ENCODE peak calls at places on chromosomes 5 and 9, in five cellular contexts. One of them, this sample, is unnamed.

GRCh38 chr9:108442604-108443277 is 413.0 kb downstream of the ACTL7B start:
- DNase-seq in ACHN: no peak
- DNase-seq in stimulated activated CD4-positive, alpha-beta T cell treated with anti-CD3 and anti-CD28 coated beads, Interleukin-1b, Interleukin-23, amount 100 ng/mL, for 24 hours: no peak
- DNase-seq in GM20000: no peak
- DNase-seq in GM13976: no peak
- DNase-seq in this sample: no peak

GRCh38 chr9:21505425-21506179 is 23.5 kb upstream of the IFNE start:
- DNase-seq in ACHN: no peak
- DNase-seq in stimulated activated CD4-positive, alpha-beta T cell treated with anti-CD3 and anti-CD28 coated beads, Interleukin-1b, Interleukin-23, amount 100 ng/mL, for 24 hours: no peak
- DNase-seq in GM20000: no peak
- DNase-seq in GM13976: no peak
- DNase-seq in this sample: no peak

GRCh38 chr5:171984748-171985419 is 21.6 kb downstream of the FBXW11 start:
- DNase-seq in ACHN: no peak
- DNase-seq in stimulated activated CD4-positive, alpha-beta T cell treated with anti-CD3 and anti-CD28 coated beads, Interleukin-1b, Interleukin-23, amount 100 ng/mL, for 24 hours: no peak
- DNase-seq in GM20000: no peak
- DNase-seq in GM13976: no peak
- DNase-seq in this sample: no peak

GRCh38 chr5:168752012-168752411 is 172.8 kb upstream of the PANK3 start:
- DNase-seq in ACHN: no peak
- DNase-seq in stimulated activated CD4-positive, alpha-beta T cell treated with anti-CD3 and anti-CD28 coated beads, Interleukin-1b, Interleukin-23, amount 100 ng/mL, for 24 hours: no peak
- DNase-seq in GM20000: no peak
- DNase-seq in GM13976: no peak
- DNase-seq in this sample: no peak

GRCh38 chr9:135419106-135419505 is 60.5 kb upstream of the PPP1R26 start:
- DNase-seq in ACHN: no peak
- DNase-seq in stimulated activated CD4-positive, alpha-beta T cell treated with anti-CD3 and anti-CD28 coated beads, Interleukin-1b, Interleukin-23, amount 100 ng/mL, for 24 hours: no peak
- DNase-seq in GM20000: no peak
- DNase-seq in GM13976: no peak
- DNase-seq in this sample: no peak

GRCh38 chr5:157828949-157829639 is 29.9 kb downstream of the CLINT1 start:
- DNase-seq in ACHN: peak
- DNase-seq in stimulated activated CD4-positive, alpha-beta T cell treated with anti-CD3 and anti-CD28 coated beads, Interleukin-1b, Interleukin-23, amount 100 ng/mL, for 24 hours: no peak
- DNase-seq in GM20000: peak
- DNase-seq in GM13976: peak
- DNase-seq in this sample: no peak

GRCh38 chr5:144017119-144017518 is 153.3 kb downstream of the YIPF5 start:
- DNase-seq in ACHN: no peak
- DNase-seq in stimulated activated CD4-positive, alpha-beta T cell treated with anti-CD3 and anti-CD28 coated beads, Interleukin-1b, Interleukin-23, amount 100 ng/mL, for 24 hours: no peak
- DNase-seq in GM20000: no peak
- DNase-seq in GM13976: no peak
- DNase-seq in this sample: peak

GRCh38 chr9:19114680-19115270 is 12.1 kb upstream of the HAUS6 start:
- DNase-seq in ACHN: no peak
- DNase-seq in stimulated activated CD4-positive, alpha-beta T cell treated with anti-CD3 and anti-CD28 coated beads, Interleukin-1b, Interleukin-23, amount 100 ng/mL, for 24 hours: no peak
- DNase-seq in GM20000: no peak
- DNase-seq in GM13976: no peak
- DNase-seq in this sample: no peak

GRCh38 chr5:143258559-143259253 is 144.8 kb downstream of the NR3C1 start:
- DNase-seq in ACHN: no peak
- DNase-seq in stimulated activated CD4-positive, alpha-beta T cell treated with anti-CD3 and anti-CD28 coated beads, Interleukin-1b, Interleukin-23, amount 100 ng/mL, for 24 hours: no peak
- DNase-seq in GM20000: no peak
- DNase-seq in GM13976: no peak
- DNase-seq in this sample: no peak

GRCh38 chr9:88974641-88975040 is 16.6 kb upstream of the S1PR3 start:
- DNase-seq in ACHN: no peak
- DNase-seq in stimulated activated CD4-positive, alpha-beta T cell treated with anti-CD3 and anti-CD28 coated beads, Interleukin-1b, Interleukin-23, amount 100 ng/mL, for 24 hours: no peak
- DNase-seq in GM20000: no peak
- DNase-seq in GM13976: no peak
- DNase-seq in this sample: no peak

GRCh38 chr5:56552612-56553268 is 262.6 kb upstream of the MAP3K1 start:
- DNase-seq in ACHN: no peak
- DNase-seq in stimulated activated CD4-positive, alpha-beta T cell treated with anti-CD3 and anti-CD28 coated beads, Interleukin-1b, Interleukin-23, amount 100 ng/mL, for 24 hours: no peak
- DNase-seq in GM20000: no peak
- DNase-seq in GM13976: no peak
- DNase-seq in this sample: no peak

GRCh38 chr9:7491641-7492040 is 307.9 kb downstream of the DMAC1 start:
- DNase-seq in ACHN: no peak
- DNase-seq in stimulated activated CD4-positive, alpha-beta T cell treated with anti-CD3 and anti-CD28 coated beads, Interleukin-1b, Interleukin-23, amount 100 ng/mL, for 24 hours: no peak
- DNase-seq in GM20000: no peak
- DNase-seq in GM13976: no peak
- DNase-seq in this sample: no peak

GRCh38 chr5:31886206-31886605 is 247.3 kb downstream of the PDZD2 start:
- DNase-seq in ACHN: no peak
- DNase-seq in stimulated activated CD4-positive, alpha-beta T cell treated with anti-CD3 and anti-CD28 coated beads, Interleukin-1b, Interleukin-23, amount 100 ng/mL, for 24 hours: no peak
- DNase-seq in GM20000: no peak
- DNase-seq in GM13976: no peak
- DNase-seq in this sample: no peak

GRCh38 chr5:76807296-76807695 is 11.5 kb upstream of the F2RL1 start:
- DNase-seq in ACHN: peak
- DNase-seq in stimulated activated CD4-positive, alpha-beta T cell treated with anti-CD3 and anti-CD28 coated beads, Interleukin-1b, Interleukin-23, amount 100 ng/mL, for 24 hours: no peak
- DNase-seq in GM20000: no peak
- DNase-seq in GM13976: no peak
- DNase-seq in this sample: no peak

GRCh38 chr5:144198386-144198785 is 27.7 kb downstream of the KCTD16 start:
- DNase-seq in ACHN: no peak
- DNase-seq in stimulated activated CD4-positive, alpha-beta T cell treated with anti-CD3 and anti-CD28 coated beads, Interleukin-1b, Interleukin-23, amount 100 ng/mL, for 24 hours: no peak
- DNase-seq in GM20000: no peak
- DNase-seq in GM13976: no peak
- DNase-seq in this sample: no peak

GRCh38 chr9:683509-684021 is 157.9 kb upstream of the DMRT1 start:
- DNase-seq in ACHN: no peak
- DNase-seq in stimulated activated CD4-positive, alpha-beta T cell treated with anti-CD3 and anti-CD28 coated beads, Interleukin-1b, Interleukin-23, amount 100 ng/mL, for 24 hours: no peak
- DNase-seq in GM20000: no peak
- DNase-seq in GM13976: no peak
- DNase-seq in this sample: no peak

GRCh38 chr5:122124766-122125165 is 4.6 kb upstream of the ZNF474 start:
- DNase-seq in ACHN: no peak
- DNase-seq in stimulated activated CD4-positive, alpha-beta T cell treated with anti-CD3 and anti-CD28 coated beads, Interleukin-1b, Interleukin-23, amount 100 ng/mL, for 24 hours: no peak
- DNase-seq in GM20000: no peak
- DNase-seq in GM13976: no peak
- DNase-seq in this sample: no peak

GRCh38 chr5:77798448-77798847 is 22.3 kb upstream of the TBCA start:
- DNase-seq in ACHN: no peak
- DNase-seq in stimulated activated CD4-positive, alpha-beta T cell treated with anti-CD3 and anti-CD28 coated beads, Interleukin-1b, Interleukin-23, amount 100 ng/mL, for 24 hours: no peak
- DNase-seq in GM20000: no peak
- DNase-seq in GM13976: no peak
- DNase-seq in this sample: no peak

GRCh38 chr9:116151966-116152381 is 1.6 kb upstream of the PAPPA start:
- DNase-seq in ACHN: peak
- DNase-seq in stimulated activated CD4-positive, alpha-beta T cell treated with anti-CD3 and anti-CD28 coated beads, Interleukin-1b, Interleukin-23, amount 100 ng/mL, for 24 hours: no peak
- DNase-seq in GM20000: no peak
- DNase-seq in GM13976: no peak
- DNase-seq in this sample: no peak

GRCh38 chr5:127400946-127401670 is 110.5 kb downstream of the MEGF10 start:
- DNase-seq in ACHN: no peak
- DNase-seq in stimulated activated CD4-positive, alpha-beta T cell treated with anti-CD3 and anti-CD28 coated beads, Interleukin-1b, Interleukin-23, amount 100 ng/mL, for 24 hours: no peak
- DNase-seq in GM20000: no peak
- DNase-seq in GM13976: no peak
- DNase-seq in this sample: peak

GRCh38 chr5:78062645-78063044 is 231.9 kb downstream of the AP3B1 start:
- DNase-seq in ACHN: no peak
- DNase-seq in stimulated activated CD4-positive, alpha-beta T cell treated with anti-CD3 and anti-CD28 coated beads, Interleukin-1b, Interleukin-23, amount 100 ng/mL, for 24 hours: no peak
- DNase-seq in GM20000: no peak
- DNase-seq in GM13976: no peak
- DNase-seq in this sample: no peak

GRCh38 chr9:75102177-75102790 is 14.0 kb downstream of the OSTF1 start:
- DNase-seq in ACHN: no peak
- DNase-seq in stimulated activated CD4-positive, alpha-beta T cell treated with anti-CD3 and anti-CD28 coated beads, Interleukin-1b, Interleukin-23, amount 100 ng/mL, for 24 hours: no peak
- DNase-seq in GM20000: no peak
- DNase-seq in GM13976: no peak
- DNase-seq in this sample: no peak

GRCh38 chr5:55897905-55898304 is 46.7 kb downstream of the IL31RA start:
- DNase-seq in ACHN: no peak
- DNase-seq in stimulated activated CD4-positive, alpha-beta T cell treated with anti-CD3 and anti-CD28 coated beads, Interleukin-1b, Interleukin-23, amount 100 ng/mL, for 24 hours: no peak
- DNase-seq in GM20000: no peak
- DNase-seq in GM13976: no peak
- DNase-seq in this sample: peak

GRCh38 chr5:27682600-27682999 is 644.2 kb upstream of the CDH9 start:
- DNase-seq in ACHN: peak
- DNase-seq in stimulated activated CD4-positive, alpha-beta T cell treated with anti-CD3 and anti-CD28 coated beads, Interleukin-1b, Interleukin-23, amount 100 ng/mL, for 24 hours: no peak
- DNase-seq in GM20000: no peak
- DNase-seq in GM13976: no peak
- DNase-seq in this sample: peak

GRCh38 chr9:353077-353476 is 138.4 kb downstream of the DOCK8 start:
- DNase-seq in ACHN: no peak
- DNase-seq in stimulated activated CD4-positive, alpha-beta T cell treated with anti-CD3 and anti-CD28 coated beads, Interleukin-1b, Interleukin-23, amount 100 ng/mL, for 24 hours: no peak
- DNase-seq in GM20000: no peak
- DNase-seq in GM13976: no peak
- DNase-seq in this sample: no peak

GRCh38 chr5:10682801-10683525 is 78.1 kb downstream of the DAP start:
- DNase-seq in ACHN: no peak
- DNase-seq in stimulated activated CD4-positive, alpha-beta T cell treated with anti-CD3 and anti-CD28 coated beads, Interleukin-1b, Interleukin-23, amount 100 ng/mL, for 24 hours: no peak
- DNase-seq in GM20000: no peak
- DNase-seq in GM13976: no peak
- DNase-seq in this sample: no peak

GRCh38 chr5:112848116-112848811 is 12.8 kb upstream of the SRP19 start:
- DNase-seq in ACHN: peak
- DNase-seq in stimulated activated CD4-positive, alpha-beta T cell treated with anti-CD3 and anti-CD28 coated beads, Interleukin-1b, Interleukin-23, amount 100 ng/mL, for 24 hours: no peak
- DNase-seq in GM20000: peak
- DNase-seq in GM13976: peak
- DNase-seq in this sample: peak

GRCh38 chr9:109861499-109861898 is 81.5 kb downstream of the PALM2AKAP2 start:
- DNase-seq in ACHN: no peak
- DNase-seq in stimulated activated CD4-positive, alpha-beta T cell treated with anti-CD3 and anti-CD28 coated beads, Interleukin-1b, Interleukin-23, amount 100 ng/mL, for 24 hours: no peak
- DNase-seq in GM20000: no peak
- DNase-seq in GM13976: no peak
- DNase-seq in this sample: no peak

GRCh38 chr5:38208782-38209378 is 49.5 kb upstream of the EGFLAM start:
- DNase-seq in ACHN: peak
- DNase-seq in stimulated activated CD4-positive, alpha-beta T cell treated with anti-CD3 and anti-CD28 coated beads, Interleukin-1b, Interleukin-23, amount 100 ng/mL, for 24 hours: no peak
- DNase-seq in GM20000: no peak
- DNase-seq in GM13976: no peak
- DNase-seq in this sample: peak

GRCh38 chr5:134120386-134121138 is 6.1 kb downstream of the TCF7 start:
- DNase-seq in ACHN: no peak
- DNase-seq in stimulated activated CD4-positive, alpha-beta T cell treated with anti-CD3 and anti-CD28 coated beads, Interleukin-1b, Interleukin-23, amount 100 ng/mL, for 24 hours: no peak
- DNase-seq in GM20000: no peak
- DNase-seq in GM13976: no peak
- DNase-seq in this sample: no peak

GRCh38 chr9:6681147-6681956 is 35.8 kb upstream of the GLDC start:
- DNase-seq in ACHN: peak
- DNase-seq in stimulated activated CD4-positive, alpha-beta T cell treated with anti-CD3 and anti-CD28 coated beads, Interleukin-1b, Interleukin-23, amount 100 ng/mL, for 24 hours: peak
- DNase-seq in GM20000: peak
- DNase-seq in GM13976: peak
- DNase-seq in this sample: peak

GRCh38 chr9:110538169-110538568 is 41.4 kb downstream of the SVEP1 start:
- DNase-seq in ACHN: no peak
- DNase-seq in stimulated activated CD4-positive, alpha-beta T cell treated with anti-CD3 and anti-CD28 coated beads, Interleukin-1b, Interleukin-23, amount 100 ng/mL, for 24 hours: no peak
- DNase-seq in GM20000: no peak
- DNase-seq in GM13976: no peak
- DNase-seq in this sample: no peak

GRCh38 chr9:97714435-97714834 is 17.3 kb upstream of the XPA start:
- DNase-seq in ACHN: peak
- DNase-seq in stimulated activated CD4-positive, alpha-beta T cell treated with anti-CD3 and anti-CD28 coated beads, Interleukin-1b, Interleukin-23, amount 100 ng/mL, for 24 hours: no peak
- DNase-seq in GM20000: no peak
- DNase-seq in GM13976: no peak
- DNase-seq in this sample: no peak

GRCh38 chr5:134371834-134372340 is 518 bp downstream of the UBE2B start:
- DNase-seq in ACHN: peak
- DNase-seq in stimulated activated CD4-positive, alpha-beta T cell treated with anti-CD3 and anti-CD28 coated beads, Interleukin-1b, Interleukin-23, amount 100 ng/mL, for 24 hours: no peak
- DNase-seq in GM20000: peak
- DNase-seq in GM13976: peak
- DNase-seq in this sample: no peak

GRCh38 chr9:69317081-69317480 is 7.9 kb upstream of the ENTREP1 start:
- DNase-seq in ACHN: no peak
- DNase-seq in stimulated activated CD4-positive, alpha-beta T cell treated with anti-CD3 and anti-CD28 coated beads, Interleukin-1b, Interleukin-23, amount 100 ng/mL, for 24 hours: no peak
- DNase-seq in GM20000: no peak
- DNase-seq in GM13976: no peak
- DNase-seq in this sample: no peak

GRCh38 chr5:173629628-173630027 is 13.2 kb upstream of the BOD1 start:
- DNase-seq in ACHN: no peak
- DNase-seq in stimulated activated CD4-positive, alpha-beta T cell treated with anti-CD3 and anti-CD28 coated beads, Interleukin-1b, Interleukin-23, amount 100 ng/mL, for 24 hours: no peak
- DNase-seq in GM20000: peak
- DNase-seq in GM13976: peak
- DNase-seq in this sample: no peak

GRCh38 chr5:6818594-6819512 is 105.6 kb downstream of the TENT4A start:
- DNase-seq in ACHN: no peak
- DNase-seq in stimulated activated CD4-positive, alpha-beta T cell treated with anti-CD3 and anti-CD28 coated beads, Interleukin-1b, Interleukin-23, amount 100 ng/mL, for 24 hours: no peak
- DNase-seq in GM20000: no peak
- DNase-seq in GM13976: no peak
- DNase-seq in this sample: no peak

GRCh38 chr9:14350766-14351165 is 36.8 kb upstream of the NFIB start:
- DNase-seq in ACHN: no peak
- DNase-seq in stimulated activated CD4-positive, alpha-beta T cell treated with anti-CD3 and anti-CD28 coated beads, Interleukin-1b, Interleukin-23, amount 100 ng/mL, for 24 hours: no peak
- DNase-seq in GM20000: no peak
- DNase-seq in GM13976: no peak
- DNase-seq in this sample: peak

GRCh38 chr5:92749943-92750342 is 831.1 kb downstream of the NR2F1-AS1 start:
- DNase-seq in ACHN: no peak
- DNase-seq in stimulated activated CD4-positive, alpha-beta T cell treated with anti-CD3 and anti-CD28 coated beads, Interleukin-1b, Interleukin-23, amount 100 ng/mL, for 24 hours: no peak
- DNase-seq in GM20000: no peak
- DNase-seq in GM13976: no peak
- DNase-seq in this sample: no peak

GRCh38 chr9:137705443-137705863 is 86.6 kb downstream of the EHMT1 start:
- DNase-seq in ACHN: no peak
- DNase-seq in stimulated activated CD4-positive, alpha-beta T cell treated with anti-CD3 and anti-CD28 coated beads, Interleukin-1b, Interleukin-23, amount 100 ng/mL, for 24 hours: no peak
- DNase-seq in GM20000: peak
- DNase-seq in GM13976: peak
- DNase-seq in this sample: no peak

This sample was measured in NCI-H446.